ENCODE peak calls at places on chromosomes 7 and 10, in six cellular contexts. I is CD8-positive, alpha-beta T cell; E is heart right ventricle; V is breast epithelium; B is Caco-2; W is Panc1. H is an unnamed sample.

GRCh38 chr10:88322336-88323063 is 260.6 kb downstream of the RNLS start:
- DNase-seq in I (no peak), B (no peak), V (no peak), E (no peak), W (no peak), H (no peak)

GRCh38 chr10:44952779-44953231 is 6.8 kb upstream of the RASSF4 start:
- DNase-seq in I (no peak), V (no peak), E (peak; percentile 2), W (no peak), B (peak; percentile 85), H (no peak)

GRCh38 chr10:5958077-5958476 is 19.3 kb downstream of the IL15RA start:
- DNase-seq in I (no peak), B (no peak), V (no peak), W (no peak), E (no peak), H (no peak)

GRCh38 chr10:79438021-79438698 is 7.3 kb downstream of the ZCCHC24 start:
- DNase-seq in I (no peak), W (no peak), B (no peak), V (no peak), E (no peak), H (no peak)

GRCh38 chr10:49627644-49628247 is 13.9 kb downstream of the CHAT start:
- DNase-seq in V (peak; percentile 42), E (no peak), B (peak; percentile 29), I (no peak), W (no peak), H (no peak)

GRCh38 chr10:27383595-27384542 is 120.2 kb upstream of the RAB18 start:
- DNase-seq in W (peak; percentile 58), V (no peak), I (no peak), E (no peak), B (no peak), H (no peak)

GRCh38 chr7:16422917-16423316 is 1.6 kb upstream of the CRPPA start:
- DNase-seq in V (no peak), W (no peak), I (no peak), E (no peak), B (no peak), H (no peak)

GRCh38 chr7:142626420-142627035 is 122.7 kb upstream of the PRSS1 start:
- DNase-seq in I (peak; percentile 70), E (peak; percentile 24), B (peak; percentile 60), W (peak; percentile 22), V (no peak), H (peak; percentile 62)

GRCh38 chr10:26621243-26621888 is 76.1 kb upstream of the PDSS1 start:
- DNase-seq in V (no peak), I (no peak), E (no peak), W (no peak), B (no peak), H (no peak)

GRCh38 chr7:19392246-19392645 is 247.0 kb upstream of the FERD3L start:
- DNase-seq in V (no peak), W (peak; percentile 70), B (no peak), E (no peak), I (no peak), H (no peak)

GRCh38 chr7:158267737-158268435 is 319.7 kb downstream of the PTPRN2 start:
- DNase-seq in I (no peak), V (peak; percentile 7), B (peak; percentile 10), W (no peak), E (no peak), H (no peak)
- H3K9me3 ChIP-seq in I (no peaks in the 10 kb centered on the region), V (peaks cover 3% of the 10 kb centered on the region), B (no peaks in the 10 kb centered on the region), W (no peaks in the 10 kb centered on the region), E (no peaks in the 10 kb centered on the region), H (no peaks in the 10 kb centered on the region)

GRCh38 chr7:34121366-34121765 is 216.0 kb downstream of the BMPER start:
- DNase-seq in V (no peak), E (no peak), I (no peak), W (no peak), B (no peak), H (no peak)

GRCh38 chr7:34128762-34129161 is 223.4 kb downstream of the BMPER start:
- DNase-seq in V (no peak), I (no peak), W (no peak), E (no peak), B (no peak), H (no peak)

GRCh38 chr7:34130558-34131285 is 225.4 kb downstream of the BMPER start:
- DNase-seq in I (no peak), B (no peak), W (no peak), E (no peak), V (no peak), H (no peak)

GRCh38 chr7:34123316-34123715 is 218.0 kb downstream of the BMPER start:
- DNase-seq in E (no peak), V (no peak), W (no peak), B (no peak), I (no peak), H (no peak)

DNA sequence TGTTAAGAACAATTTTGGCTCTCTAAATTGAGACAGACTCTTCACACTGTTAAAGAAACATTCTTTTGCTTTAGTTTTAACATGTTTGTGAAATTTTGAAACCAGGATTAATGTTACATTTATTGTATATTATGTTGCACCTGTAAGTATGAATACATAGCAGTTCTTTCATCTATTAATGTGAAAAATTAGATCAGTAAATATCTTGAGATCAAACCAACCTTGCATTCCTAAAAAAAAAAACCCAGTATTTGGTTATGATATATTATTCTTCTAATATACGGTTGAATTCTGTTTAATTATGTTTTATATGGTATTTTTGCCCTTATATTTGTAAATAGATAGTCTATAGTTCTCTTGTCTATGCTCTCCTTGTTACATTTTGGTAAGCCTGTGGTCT is 219.4 kb downstream of the BMPER start:
- DNase-seq in B (no peak), V (no peak), E (no peak), I (no peak), W (no peak), H (no peak)
- H3K9me3 ChIP-seq in B (peaks cover 11% of the 10 kb centered on the region), V (no peaks in the 10 kb centered on the region), E (peaks cover 36% of the 10 kb centered on the region), I (peaks cover 11% of the 10 kb centered on the region), W (peaks cover 13% of the 10 kb centered on the region), H (peaks cover 3% of the 10 kb centered on the region)

GRCh38 chr7:151517601-151518104 is 2.0 kb downstream of the RHEB start:
- DNase-seq in I (no peak), B (no peak), E (no peak), W (no peak), V (no peak), H (no peak)
- H3K9me3 ChIP-seq in I (no peaks in the 10 kb centered on the region), B (no peaks in the 10 kb centered on the region), E (no peaks in the 10 kb centered on the region), W (no peaks in the 10 kb centered on the region), V (no peaks in the 10 kb centered on the region), H (no peaks in the 10 kb centered on the region)

DNA sequence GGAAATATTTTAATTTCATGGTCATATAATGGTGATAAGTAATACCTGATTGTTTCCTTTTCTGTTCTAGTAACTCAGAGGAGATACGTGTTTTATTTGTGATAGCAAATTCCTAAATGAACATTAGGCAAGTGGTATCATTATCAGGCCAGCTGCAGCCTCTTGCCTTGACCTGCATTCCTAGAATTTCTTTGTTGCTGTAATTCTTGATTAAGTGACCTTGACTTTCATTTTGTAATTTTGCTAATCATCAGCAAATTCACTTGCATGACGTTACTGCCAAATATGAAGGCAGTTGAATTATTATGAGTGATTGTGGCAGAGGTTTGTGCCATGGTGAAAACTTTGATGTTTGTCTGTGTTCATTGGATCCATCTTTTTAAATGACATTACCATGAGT is 5.6 kb upstream of the AS3MT start:
- DNase-seq in W (no peak), B (no peak), I (no peak), V (no peak), E (no peak), H (no peak)
- H3K9me3 ChIP-seq in W (no peaks in the 10 kb centered on the region), B (no peaks in the 10 kb centered on the region), I (no peaks in the 10 kb centered on the region), V (no peaks in the 10 kb centered on the region), E (no peaks in the 10 kb centered on the region), H (no peaks in the 10 kb centered on the region)

GRCh38 chr10:107616463-107617131 is 452.1 kb upstream of the SORCS1 start:
- DNase-seq in B (no peak), V (no peak), I (no peak), E (no peak), W (no peak), H (no peak)

GRCh38 chr10:107619124-107619523 is 454.6 kb upstream of the SORCS1 start:
- DNase-seq in W (no peak), E (no peak), V (no peak), I (no peak), B (no peak), H (no peak)

GRCh38 chr10:107616031-107616430 is 451.5 kb upstream of the SORCS1 start:
- DNase-seq in W (no peak), B (no peak), I (no peak), E (no peak), V (no peak), H (no peak)

GRCh38 chr10:107614939-107615665 is 450.6 kb upstream of the SORCS1 start:
- DNase-seq in V (no peak), E (no peak), I (no peak), W (no peak), B (no peak), H (no peak)

GRCh38 chr10:107618461-107619093 is 454.1 kb upstream of the SORCS1 start:
- DNase-seq in V (no peak), B (no peak), E (no peak), W (no peak), I (no peak), H (no peak)
- H3K9me3 ChIP-seq in V (no peaks in the 10 kb centered on the region), B (no peaks in the 10 kb centered on the region), E (no peaks in the 10 kb centered on the region), W (no peaks in the 10 kb centered on the region), I (no peaks in the 10 kb centered on the region), H (no peaks in the 10 kb centered on the region)

GRCh38 chr7:137671920-137672319 is 174.9 kb downstream of the DGKI start:
- DNase-seq in B (no peak), W (no peak), V (no peak), I (no peak), E (no peak), H (no peak)

GRCh38 chr7:137669706-137670105 is 177.1 kb downstream of the DGKI start:
- DNase-seq in W (no peak), V (no peak), I (no peak), B (no peak), E (no peak), H (no peak)

GRCh38 chr7:137670521-137671064 is 176.2 kb downstream of the DGKI start:
- DNase-seq in E (no peak), I (no peak), W (no peak), V (no peak), B (no peak), H (no peak)

GRCh38 chr7:137674551-137675409 is 172.0 kb downstream of the DGKI start:
- DNase-seq in V (no peak), I (no peak), E (no peak), W (no peak), B (no peak), H (no peak)

DNA sequence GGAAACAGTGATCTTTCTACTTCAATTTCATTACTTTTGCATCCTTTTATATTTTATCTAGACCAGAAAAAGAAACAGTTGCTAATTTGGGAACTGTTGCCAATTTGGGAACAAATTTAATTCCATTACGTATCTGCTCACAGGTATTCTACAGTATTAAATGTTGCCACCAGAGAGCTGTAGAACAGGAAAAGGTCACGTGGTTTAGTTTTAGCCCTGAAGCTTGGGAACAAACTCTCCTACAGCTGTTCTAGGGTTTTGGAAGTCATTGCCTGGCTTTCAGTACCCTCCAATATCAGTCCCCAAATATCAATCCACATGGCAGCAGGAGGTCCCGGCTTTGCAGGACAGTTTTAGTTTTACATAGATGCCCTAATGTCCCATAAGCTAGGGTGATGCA is 172.7 kb downstream of the DGKI start:
- DNase-seq in E (no peak), I (no peak), B (no peak), V (no peak), W (no peak), H (no peak)
- H3K9me3 ChIP-seq in E (no peaks in the 10 kb centered on the region), I (no peaks in the 10 kb centered on the region), B (no peaks in the 10 kb centered on the region), V (no peaks in the 10 kb centered on the region), W (no peaks in the 10 kb centered on the region), H (no peaks in the 10 kb centered on the region)